ENCODE peak calls at places on chromosomes 11 and 22, in ten cellular contexts. A is frontal cortex; R is stimulated activated CD4-positive, alpha-beta T cell treated with anti-CD3 and anti-CD28 coated beads, TNF-alpha, amount 100 ng/mL, for 4 hours; O is RKO; T is AG10803; F is amniotic stem cell; Z is stimulated activated naive CD8-positive, alpha-beta T cell treated with anti-CD3 and anti-CD28 coated beads, Interleukin-15, Interleukin-2, amounts not matched to agents 100 U/mL and 50 U/mL, for 24 hours; W is stimulated activated CD8-positive, alpha-beta memory T cell treated with anti-CD3 and anti-CD28 coated beads, Interleukin-2, amount 100 ng/mL, for 48 hours; P is omental fat pad; G is hypothalamus. D is an unnamed sample.

GRCh38 chr11:133007020-133007584 is 525.2 kb downstream of the OPCML start:
- DNase-seq in G (no peak), R (no peak), A (no peak), F (no peak), P (no peak), W (no peak), O (no peak), T (no peak), Z (no peak), D (no peak)

GRCh38 chr22:35589071-35589735 is 27.9 kb downstream of the MB start:
- DNase-seq in R (no peak), T (peak; percentile 91), G (no peak), P (peak; percentile 38), W (no peak), F (peak; percentile 81), A (no peak), O (peak; percentile 83), Z (no peak), D (no peak)

GRCh38 chr22:35258144-35258988 is 1.1 kb downstream of the HMGXB4 start:
- DNase-seq in G (no peak), R (no peak), F (no peak), A (no peak), W (no peak), O (peak; percentile 21), T (peak; percentile 4), Z (peak; percentile 29), P (no peak), D (no peak)

GRCh38 chr11:68120212-68121066 is 749 bp downstream of the CHKA start:
- DNase-seq in R (no peak), A (peak; percentile 72), T (peak; percentile 31), O (peak; percentile 51), F (no peak), G (peak; percentile 64), W (no peak), Z (peak; percentile 58), P (no peak), D (peak; percentile 85)

GRCh38 chr11:3022982-3023381 is 30.9 kb upstream of the NAP1L4 start:
- DNase-seq in G (no peak), P (no peak), O (peak; percentile 23), F (no peak), R (no peak), W (no peak), T (peak; percentile 76), A (no peak), Z (no peak), D (no peak)

GRCh38 chr22:20661473-20661872 is 112.4 kb upstream of the SERPIND1 start:
- DNase-seq in Z (no peak), P (no peak), R (no peak), F (no peak), A (no peak), T (no peak), W (no peak), G (no peak), O (no peak), D (no peak)

GRCh38 chr11:68938816-68939582 is 35.3 kb downstream of the IGHMBP2 start:
- DNase-seq in R (no peak), G (no peak), O (no peak), P (no peak), W (no peak), A (no peak), F (no peak), Z (no peak), T (no peak), D (no peak)

GRCh38 chr22:44458044-44459020 is 39.7 kb downstream of the RTL6 start:
- DNase-seq in F (no peak), W (no peak), T (no peak), R (no peak), Z (no peak), G (peak; percentile 22), P (no peak), A (no peak), O (no peak), D (no peak)

GRCh38 chr11:15655552-15655951 is 540.8 kb downstream of the INSC start:
- DNase-seq in R (no peak), Z (no peak), A (no peak), F (no peak), W (no peak), G (no peak), P (no peak), T (no peak), O (no peak), D (no peak)

GRCh38 chr11:130325691-130326090 is 11.0 kb upstream of the ZBTB44 start:
- DNase-seq in F (no peak), Z (no peak), T (no peak), O (no peak), W (no peak), R (no peak), A (no peak), G (no peak), P (no peak), D (no peak)

GRCh38 chr11:87295237-87295636 is 257.5 kb downstream of the TMEM135 start:
- DNase-seq in P (no peak), O (no peak), G (no peak), W (no peak), A (no peak), F (no peak), Z (no peak), T (no peak), R (no peak), D (no peak)

GRCh38 chr11:130162733-130163132 is 3.2 kb downstream of the ST14 start:
- DNase-seq in O (no peak), T (peak; percentile 42), A (no peak), G (no peak), R (no peak), W (peak; percentile 17), Z (no peak), P (no peak), F (no peak), D (no peak)

GRCh38 chr11:3002346-3002745 is 10.2 kb upstream of the NAP1L4 start:
- DNase-seq in T (no peak), P (no peak), O (no peak), W (no peak), F (no peak), G (no peak), Z (no peak), R (no peak), A (no peak), D (peak; percentile 43)

GRCh38 chr11:35622070-35622469 is 3.8 kb downstream of the FJX1 start:
- DNase-seq in R (no peak), T (peak; percentile 91), O (peak; percentile 11), P (no peak), A (no peak), G (no peak), Z (no peak), F (peak; percentile 32), W (no peak), D (no peak)

GRCh38 chr11:133343951-133344350 is 188.3 kb downstream of the OPCML start:
- DNase-seq in W (no peak), T (no peak), P (no peak), F (no peak), G (no peak), R (no peak), O (peak; percentile 77), Z (no peak), A (no peak), D (no peak)

GRCh38 chr11:83044958-83045712 is 26.6 kb downstream of the RAB30 start:
- DNase-seq in A (no peak), O (peak; percentile 72), R (no peak), T (peak; percentile 67), W (no peak), Z (no peak), P (no peak), G (no peak), F (peak; percentile 24), D (no peak)

GRCh38 chr11:57763568-57763967 is 2.0 kb downstream of the CTNND1 start:
- DNase-seq in O (peak; percentile 74), T (peak; percentile 47), F (no peak), Z (no peak), W (no peak), P (no peak), G (no peak), A (no peak), R (no peak), D (no peak)

GRCh38 chr22:23305321-23305910 is 125.1 kb downstream of the BCR start:
- DNase-seq in F (peak; percentile 35), R (no peak), G (peak; percentile 55), T (peak; percentile 28), A (no peak), W (no peak), Z (no peak), P (no peak), O (peak; percentile 16), D (peak; percentile 70)

GRCh38 chr11:128714881-128715280 is 21.0 kb downstream of the FLI1 start:
- DNase-seq in F (peak; percentile 86), W (no peak), R (no peak), O (no peak), Z (no peak), P (no peak), A (no peak), G (no peak), T (peak; percentile 99), D (no peak)

GRCh38 chr11:68503281-68503687 is 42.7 kb downstream of the PPP6R3 start:
- DNase-seq in T (peak; percentile 36), P (no peak), Z (no peak), A (no peak), R (no peak), W (no peak), F (no peak), G (no peak), O (no peak), D (no peak)

GRCh38 chr11:118435233-118435892 is 929 bp upstream of the KMT2A start:
- DNase-seq in O (peak; percentile 70), A (peak; percentile 33), T (peak; percentile 23), W (peak; percentile 55), R (peak; percentile 35), P (peak; percentile 23), F (no peak), G (peak; percentile 64), Z (peak; percentile 75), D (peak; percentile 79)

GRCh38 chr11:47001666-47002285 is 65.2 kb downstream of the CSTPP1 start:
- DNase-seq in T (peak; percentile 38), R (no peak), A (no peak), W (no peak), O (no peak), P (no peak), G (no peak), F (no peak), Z (no peak), D (no peak)

GRCh38 chr22:35098921-35099320 is 33.0 kb downstream of the ISX start:
- DNase-seq in Z (no peak), G (no peak), A (no peak), O (no peak), F (no peak), W (no peak), R (no peak), T (no peak), P (no peak), D (no peak)

GRCh38 chr11:46391186-46391577 is 394 bp downstream of the CHRM4 start:
- DNase-seq in P (no peak), Z (no peak), G (no peak), F (no peak), R (no peak), A (peak; percentile 43), T (no peak), W (no peak), O (no peak), D (no peak)

GRCh38 chr11:11843233-11843632 is 1.5 kb downstream of the USP47 start:
- DNase-seq in W (no peak), G (no peak), F (peak; percentile 54), R (no peak), O (peak; percentile 89), Z (no peak), A (peak; percentile 28), T (peak; percentile 69), P (no peak), D (no peak)

GRCh38 chr11:126231725-126232459 is 20.3 kb downstream of the FAM118B start:
- DNase-seq in O (no peak), T (peak; percentile 51), R (no peak), Z (no peak), P (no peak), A (no peak), F (no peak), G (no peak), W (no peak), D (no peak)

GRCh38 chr11:18455686-18456372 is at the start of gene LDHAL6A:
- DNase-seq in Z (no peak), G (no peak), W (no peak), R (no peak), O (no peak), P (no peak), F (no peak), T (no peak), A (no peak), D (no peak)

GRCh38 chr22:49747705-49748104 is 80.0 kb downstream of the BRD1 start:
- DNase-seq in W (no peak), A (no peak), T (no peak), G (no peak), Z (no peak), R (no peak), O (no peak), P (no peak), F (no peak), D (no peak)